ENCODE peak calls at places on chromosomes 11 and 22, in nine cellular contexts. N is left ventricle myocardium inferior, D is endodermal cell, L is PC-9, B is right lobe of liver, G is OCI-LY7, T is HCT116, A is tibial nerve, O is heart right ventricle. Z is an unnamed sample. For H3K4me1 and H3K36me3, the result is how much of the 10 kb centered on the place peaks cover.

GRCh38 chr11:28461846-28462245 is 353.7 kb downstream of the METTL15 start:
- DNase-seq in G (no peak), L (no peak), O (no peak), B (no peak), T (no peak), A (no peak), D (no peak), N (no peak), Z (no peak)

GRCh38 chr11:35029979-35030378 is 109.0 kb upstream of the CD44 start:
- DNase-seq in G (no peak), T (no peak), D (no peak), A (no peak), N (no peak), O (no peak), L (peak), B (no peak), Z (no peak)

GRCh38 chr11:119720311-119720710 is 8.7 kb downstream of the NECTIN1 start:
- DNase-seq in A (no peak), L (no peak), N (no peak), B (no peak), O (no peak), T (no peak), D (no peak), G (no peak), Z (no peak)

GRCh38 chr11:3160252-3161031 is 4.7 kb downstream of the OSBPL5 start:
- DNase-seq in N (peak), O (peak), L (no peak), B (peak), T (peak), G (peak), D (peak), A (peak), Z (peak)

GRCh38 chr22:22527312-22527711 is 7.2 kb upstream of the ZNF280A start:
- DNase-seq in G (no peak), T (no peak), L (no peak), B (no peak), O (no peak), N (no peak), A (no peak), D (no peak), Z (no peak)

GRCh38 chr22:31302021-31302420 is 9.7 kb upstream of the PIK3IP1 start:
- DNase-seq in A (no peak), B (no peak), L (no peak), N (no peak), T (no peak), O (no peak), G (no peak), D (no peak), Z (no peak)

GRCh38 chr11:2582958-2583604 is 116.7 kb downstream of the KCNQ1OT1 start:
- DNase-seq in G (no peak), B (peak), L (no peak), O (peak), A (no peak), N (peak), D (peak), T (no peak), Z (peak)

GRCh38 chr11:75743711-75744563 is 24.6 kb upstream of the DGAT2 start:
- DNase-seq in G (no peak), B (peak), N (peak), D (peak), L (no peak), T (no peak), O (no peak), A (no peak), Z (no peak)

GRCh38 chr11:15034687-15035267 is 38.6 kb upstream of the CALCB start:
- DNase-seq in D (peak), B (no peak), O (no peak), G (no peak), L (no peak), N (no peak), A (no peak), T (no peak), Z (peak)

GRCh38 chr11:121206810-121207209 is 85.8 kb upstream of the SC5D start:
- DNase-seq in A (no peak), O (no peak), B (no peak), G (no peak), N (no peak), D (no peak), T (no peak), L (no peak), Z (no peak)

GRCh38 chr22:21726650-21727049 is 8.9 kb downstream of the YPEL1 start:
- DNase-seq in N (no peak), O (no peak), B (no peak), G (peak), T (peak), A (no peak), D (peak), L (no peak), Z (no peak)

GRCh38 chr11:78717031-78717430 is 142.4 kb upstream of the NARS2 start:
- DNase-seq in G (no peak), D (no peak), A (no peak), B (no peak), T (no peak), L (no peak), N (no peak), O (no peak), Z (no peak)

GRCh38 chr11:24587655-24588054 is 90.8 kb downstream of the LUZP2 start:
- DNase-seq in B (no peak), D (no peak), L (no peak), N (no peak), A (no peak), T (no peak), O (no peak), G (no peak), Z (no peak)

GRCh38 chr11:34749666-34750659 is 129.1 kb downstream of the EHF start:
- DNase-seq in G (no peak), D (no peak), L (peak), O (no peak), T (no peak), B (peak), N (peak), A (peak), Z (peak)

GRCh38 chr22:37259540-37260029 is 15.5 kb upstream of the RAC2 start:
- DNase-seq in A (no peak), G (peak), L (no peak), D (peak), T (peak), O (no peak), N (no peak), B (peak), Z (no peak)

GRCh38 chr11:1360181-1360834 is 29.4 kb upstream of the BRSK2 start:
- DNase-seq in A (no peak), L (no peak), N (no peak), G (no peak), T (no peak), B (no peak), D (no peak), O (no peak), Z (peak)

GRCh38 chr11:129747161-129747560 is 68.5 kb upstream of the TMEM45B start:
- DNase-seq in A (no peak), T (no peak), N (no peak), G (no peak), B (no peak), L (no peak), O (no peak), D (no peak), Z (no peak)

GRCh38 chr11:57614234-57614772 is 16.8 kb downstream of the SERPING1 start:
- DNase-seq in G (no peak), T (no peak), N (no peak), D (no peak), O (no peak), L (no peak), A (no peak), B (no peak), Z (no peak)

GRCh38 chr11:45043755-45044475 is 93.2 kb upstream of the TP53I11 start:
- DNase-seq in T (no peak), N (no peak), D (no peak), O (no peak), G (no peak), B (no peak), L (no peak), A (no peak), Z (no peak)

GRCh38 chr11:19929147-19929546 is 216.5 kb downstream of the NAV2 start:
- DNase-seq in N (no peak), D (no peak), T (no peak), O (no peak), G (no peak), L (no peak), A (no peak), B (no peak), Z (no peak)

GRCh38 chr11:116928102-116928777 is 90.8 kb upstream of the APOA1 start:
- DNase-seq in D (no peak), A (no peak), L (no peak), B (no peak), N (no peak), O (no peak), T (no peak), G (peak), Z (no peak)

GRCh38 chr11:60915250-60915914 is 1.4 kb downstream of the TMEM109 start:
- DNase-seq in B (no peak), D (peak), G (peak), T (peak), N (peak), L (peak), A (peak), O (peak), Z (peak)

GRCh38 chr11:68941324-68942089 is 37.8 kb downstream of the IGHMBP2 start:
- DNase-seq in L (no peak), G (no peak), T (no peak), N (no peak), D (no peak), A (no peak), O (no peak), B (no peak), Z (no peak)

GRCh38 chr11:86274503-86274902 is 27.5 kb upstream of the HIKESHI start:
- DNase-seq in G (no peak), O (no peak), A (no peak), B (no peak), T (no peak), L (no peak), N (no peak), D (peak), Z (no peak)

DNA sequence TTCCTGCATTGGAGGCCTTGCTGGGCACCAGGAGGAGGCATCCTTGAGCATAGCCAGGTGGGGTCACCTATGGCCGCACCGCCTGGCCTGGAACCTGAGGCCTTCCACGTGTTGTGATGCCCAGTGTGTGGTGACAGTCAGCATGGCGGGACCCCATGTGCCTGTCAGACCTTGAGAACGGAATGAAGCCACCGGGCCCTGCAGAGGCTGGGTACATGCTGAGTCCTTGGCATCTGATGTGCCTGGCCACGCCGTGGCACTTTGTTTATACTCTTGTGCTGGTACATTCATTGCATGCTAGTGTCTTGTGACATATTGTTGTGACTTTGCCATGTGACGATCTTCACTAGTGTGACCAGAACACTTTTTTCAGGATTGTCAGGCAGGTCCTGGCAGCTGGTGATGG is 8.5 kb upstream of the MYO7A start:
- DNase-seq in T (no peak), L (no peak), O (no peak), G (no peak), N (peak), A (no peak), B (no peak), D (no peak), Z (peak)
- H3K4me1 ChIP-seq in T (under half), L (under half), O (under half), G (under half), N (under half), A (under half), B (under half), D (under half), Z (under half)

DNA sequence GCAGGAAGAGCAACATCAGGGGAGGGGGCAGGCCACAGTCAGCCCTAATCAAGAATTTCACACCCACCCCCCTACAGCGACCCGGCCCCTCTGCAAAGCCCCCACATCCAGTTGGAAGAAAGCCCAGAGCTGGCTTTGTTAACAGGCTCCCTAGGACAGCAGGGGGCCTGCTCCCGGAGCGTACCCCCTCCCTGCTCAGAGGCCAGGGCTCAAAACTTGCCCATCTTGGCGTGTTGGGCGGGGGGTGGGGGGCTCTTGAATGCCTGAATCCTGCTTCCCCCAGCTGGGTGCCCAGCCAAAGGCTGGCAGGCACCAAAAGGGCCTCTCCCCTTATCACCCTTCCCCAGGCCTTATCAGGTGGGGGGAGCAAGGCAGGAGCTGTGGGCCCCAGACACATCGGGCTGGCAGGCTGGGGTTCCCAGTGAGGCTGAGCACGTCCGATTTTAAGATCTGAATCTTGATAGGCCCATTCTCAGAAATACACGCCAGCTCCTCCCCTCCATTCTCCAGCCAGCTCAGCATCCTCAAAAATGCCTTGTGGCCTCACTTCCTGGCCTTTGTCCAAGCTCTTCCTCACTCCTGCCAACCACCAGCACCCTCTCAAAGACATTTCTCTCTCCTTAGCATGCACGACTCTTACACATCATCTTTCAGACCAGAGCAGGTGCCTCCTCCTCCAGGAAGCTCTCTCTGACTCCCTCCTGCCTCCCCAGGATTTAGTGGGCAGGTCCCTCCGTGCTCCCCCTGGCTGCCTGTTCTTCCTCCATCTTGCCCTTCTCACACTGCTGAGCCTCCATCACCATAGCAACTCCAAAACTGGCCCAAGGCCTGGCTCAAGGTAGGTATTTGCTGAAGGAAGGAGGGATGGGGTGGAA is 384.8 kb downstream of the MN1 start:
- DNase-seq in D (peak), T (no peak), B (no peak), L (peak), G (no peak), A (no peak), N (no peak), O (no peak), Z (no peak)
- TF ChIP-seq CTCF in D (peak), T (peak), B (no peak), L (no peak), G (no peak), A (no peak), N (no peak), O (no peak), Z (no peak)

GRCh38 chr22:38971202-38971601 is 10.9 kb upstream of the APOBEC3B start:
- DNase-seq in T (no peak), N (no peak), B (no peak), O (no peak), G (no peak), A (no peak), D (no peak), L (no peak), Z (peak)
- H3K36me3 ChIP-seq in T (under half), N (under half), B (under half), O (under half), G (under half), A (under half), D (under half), L (under half), Z (under half)

GRCh38 chr11:114192841-114193389 is 103.3 kb upstream of the NNMT start:
- DNase-seq in G (peak), T (no peak), D (no peak), B (no peak), O (no peak), A (no peak), N (no peak), L (no peak), Z (no peak)
- H3K4me1 ChIP-seq in G (under half), T (under half), D (under half), B (under half), O (under half), A (under half), N (half or more), L (under half), Z (half or more)

Z was measured in psoas muscle.